ENCODE peak calls at places on chromosome 15, in ten cellular contexts. G, D, K, M, O, P, X, J, W and A are unnamed samples. For H3K27me3, the result is how much of the 10 kb centered on the place peaks cover.

GRCh38 chr15:62900071-62900812 is 142.3 kb upstream of the TPM1 start:
- DNase-seq in D (no peak), M (no peak), P (no peak), O (no peak), J (no peak), K (no peak), G (no peak), X (no peak), W (no peak), A (no peak)

GRCh38 chr15:56989411-56989924 is 71.0 kb downstream of the TCF12 start:
- DNase-seq in J (no peak), O (peak), M (no peak), P (no peak), G (no peak), D (no peak), X (no peak), W (no peak), K (no peak), A (no peak)

GRCh38 chr15:69003971-69004370 is 10.5 kb upstream of the NOX5 start:
- DNase-seq in D (no peak), M (no peak), G (no peak), P (no peak), K (no peak), O (no peak), X (no peak), W (no peak), J (no peak), A (no peak)

GRCh38 chr15:58931985-58932384 is 1.5 kb downstream of the SLTM start:
- DNase-seq in K (no peak), X (no peak), W (peak), O (peak), M (no peak), D (no peak), J (peak), G (peak), P (peak), A (no peak)

GRCh38 chr15:101590785-101591184 is 61.4 kb downstream of the TM2D3 start:
- DNase-seq in X (no peak), O (no peak), W (no peak), G (no peak), K (no peak), M (no peak), J (no peak), D (no peak), P (no peak), A (no peak)

GRCh38 chr15:51460796-51461195 is 119.3 kb downstream of the GLDN start:
- DNase-seq in M (no peak), D (no peak), G (no peak), O (no peak), J (no peak), K (no peak), X (no peak), W (no peak), P (no peak), A (no peak)

GRCh38 chr15:33242669-33243191 is 48.2 kb upstream of the FMN1 start:
- DNase-seq in D (no peak), J (no peak), X (no peak), M (no peak), P (no peak), K (no peak), W (no peak), O (no peak), G (no peak), A (no peak)

GRCh38 chr15:95174880-95175279 is 943.5 kb downstream of the MCTP2 start:
- DNase-seq in W (no peak), D (no peak), K (no peak), G (no peak), O (no peak), M (no peak), J (peak), X (no peak), P (no peak), A (no peak)

GRCh38 chr15:62119224-62119925 is 45.7 kb downstream of the C2CD4B start:
- DNase-seq in K (no peak), W (no peak), D (no peak), P (no peak), J (peak), X (no peak), M (no peak), G (peak), O (peak), A (no peak)

GRCh38 chr15:56205061-56205876 is 38.4 kb downstream of the RFX7 start:
- DNase-seq in D (no peak), O (peak), X (no peak), P (no peak), G (no peak), J (no peak), W (no peak), K (no peak), M (no peak), A (no peak)

GRCh38 chr15:80202641-80203360 is 49.2 kb downstream of the CTXND1 start:
- DNase-seq in O (no peak), G (no peak), W (no peak), J (no peak), X (no peak), D (no peak), M (no peak), P (no peak), K (peak), A (no peak)

GRCh38 chr15:70498096-70498626 is 265.2 kb downstream of the UACA start:
- DNase-seq in K (no peak), M (no peak), W (no peak), P (no peak), D (no peak), X (no peak), O (no peak), J (no peak), G (no peak), A (no peak)

GRCh38 chr15:60418095-60418494 is 20.3 kb upstream of the ANXA2 start:
- DNase-seq in P (no peak), M (no peak), G (no peak), W (no peak), O (no peak), X (no peak), J (no peak), D (no peak), K (no peak), A (no peak)

GRCh38 chr15:69074011-69074842 is 59.7 kb downstream of the NOX5 start:
- DNase-seq in M (no peak), O (peak), J (peak), X (peak), P (peak), K (no peak), W (peak), D (peak), G (peak), A (peak)

GRCh38 chr15:101068523-101068960 is 149.4 kb downstream of the LRRK1 start:
- DNase-seq in J (no peak), O (peak), W (no peak), D (peak), P (no peak), X (peak), M (no peak), K (no peak), G (no peak), A (no peak)

GRCh38 chr15:29668120-29668602 is 154.1 kb downstream of the TJP1 start:
- DNase-seq in P (peak), K (no peak), J (peak), G (peak), O (peak), M (no peak), W (peak), X (no peak), D (peak), A (peak)

GRCh38 chr15:61831505-61831921 is 228.7 kb downstream of the VPS13C start:
- DNase-seq in D (no peak), W (no peak), M (no peak), K (no peak), J (no peak), P (no peak), O (no peak), X (no peak), G (no peak), A (no peak)

GRCh38 chr15:66654718-66655375 is 47.2 kb upstream of the SMAD6 start:
- DNase-seq in G (no peak), W (peak), M (no peak), X (peak), J (no peak), K (no peak), O (no peak), D (no peak), P (no peak), A (no peak)

GRCh38 chr15:72421484-72421883 is 23.4 kb downstream of the TMEM202 start:
- DNase-seq in D (no peak), X (no peak), O (peak), G (no peak), M (no peak), J (no peak), W (no peak), K (no peak), P (no peak), A (no peak)

GRCh38 chr15:41908681-41909461 is 15.0 kb upstream of the SPTBN5 start:
- DNase-seq in K (no peak), J (no peak), X (no peak), D (no peak), O (no peak), P (no peak), W (peak), G (no peak), M (no peak), A (no peak)

GRCh38 chr15:29825205-29825604 is 2.9 kb upstream of the TJP1 start:
- DNase-seq in G (no peak), K (no peak), M (no peak), J (no peak), P (no peak), X (no peak), W (no peak), O (no peak), D (no peak), A (no peak)

GRCh38 chr15:49265911-49266310 is 95.9 kb downstream of the GALK2 start:
- DNase-seq in K (no peak), O (no peak), P (no peak), D (no peak), W (no peak), G (no peak), J (no peak), M (no peak), X (no peak), A (no peak)

GRCh38 chr15:50229336-50229735 is 36.2 kb downstream of the HDC start:
- DNase-seq in K (no peak), M (no peak), D (no peak), P (no peak), G (no peak), O (no peak), X (no peak), J (no peak), W (no peak), A (no peak)

GRCh38 chr15:92896543-92896942 is 3.6 kb upstream of the CHD2 start:
- DNase-seq in M (no peak), D (no peak), O (no peak), G (no peak), X (no peak), W (no peak), P (no peak), K (no peak), J (no peak), A (no peak)

GRCh38 chr15:37096878-37097568 is 3.3 kb downstream of the MEIS2 start:
- DNase-seq in G (no peak), W (no peak), K (no peak), X (peak), D (no peak), O (peak), J (no peak), P (no peak), M (no peak), A (no peak)

GRCh38 chr15:33311312-33311971 is 675 bp downstream of the RYR3 start:
- DNase-seq in X (no peak), W (no peak), O (no peak), D (no peak), G (no peak), K (no peak), P (no peak), M (no peak), J (no peak), A (peak)

GRCh38 chr15:49855917-49856637 is 235.2 kb downstream of the DTWD1 start:
- DNase-seq in G (no peak), W (no peak), X (no peak), P (no peak), J (peak), M (no peak), K (no peak), D (no peak), O (peak), A (peak)

GRCh38 chr15:42364529-42364928 is 5.2 kb downstream of the CAPN3 start:
- DNase-seq in G (peak), J (peak), O (no peak), M (no peak), X (peak), D (no peak), W (no peak), P (peak), K (no peak), A (no peak)

GRCh38 chr15:61880079-61880478 is 180.2 kb downstream of the VPS13C start:
- DNase-seq in X (no peak), W (no peak), J (no peak), P (no peak), G (no peak), K (no peak), M (no peak), O (no peak), D (no peak), A (no peak)

GRCh38 chr15:73051402-73051810 is 857 bp upstream of the NEO1 start:
- DNase-seq in P (peak), X (peak), W (peak), K (peak), M (no peak), O (no peak), D (peak), G (peak), J (peak), A (no peak)

GRCh38 chr15:35330921-35331320 is 215.0 kb downstream of the DPH6 start:
- DNase-seq in K (no peak), J (no peak), D (no peak), P (no peak), W (no peak), O (no peak), G (no peak), M (no peak), X (no peak), A (no peak)

GRCh38 chr15:42037650-42038049 is 16.8 kb upstream of the PLA2G4E start:
- DNase-seq in K (peak), J (no peak), O (no peak), M (no peak), W (peak), P (no peak), G (peak), X (no peak), D (no peak), A (no peak)

GRCh38 chr15:63856711-63857458 is 23.1 kb upstream of the HERC1 start:
- DNase-seq in K (no peak), P (no peak), D (no peak), J (no peak), W (no peak), G (no peak), M (no peak), X (no peak), O (peak), A (no peak)

DNA sequence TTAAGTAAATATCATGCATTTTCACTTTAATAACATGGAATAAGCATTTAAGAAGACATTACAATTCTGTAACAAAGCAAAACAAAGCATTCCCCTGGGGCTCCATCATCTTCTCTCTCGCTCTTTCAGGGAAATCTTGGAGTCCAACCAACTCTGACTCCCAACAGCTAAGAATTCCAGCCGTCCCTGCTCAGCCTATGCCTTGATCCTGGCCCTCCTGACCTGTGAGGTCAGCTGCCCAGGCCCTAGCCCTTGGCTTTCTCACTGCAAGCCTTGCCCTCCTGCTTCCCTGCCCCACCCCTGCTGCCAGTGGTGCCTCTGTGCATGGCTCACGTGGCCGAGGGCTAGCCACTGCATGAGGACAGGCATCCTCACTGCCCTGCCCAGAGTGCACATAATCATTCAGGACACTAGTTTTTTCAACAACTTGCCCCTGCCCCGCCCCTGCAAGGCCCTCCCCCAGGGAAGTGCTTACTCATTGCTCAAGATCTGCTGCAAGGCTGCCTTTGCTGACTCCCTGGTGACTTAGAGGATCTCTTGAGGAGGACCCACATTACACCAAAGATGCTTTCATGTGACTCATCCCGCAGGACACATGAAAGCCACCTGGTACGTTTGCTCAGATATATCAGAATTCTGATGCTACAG is 37.6 kb downstream of the MTMR10 start:
- DNase-seq in K (no peak), P (no peak), X (no peak), D (no peak), O (peak), W (no peak), M (no peak), G (no peak), J (no peak), A (no peak)
- TF ChIP-seq POLR2A in K (no peak), P (no peak), X (no peak), D (no peak), O (no peak), W (no peak), M (no peak), G (no peak), J (no peak), A (no peak)

GRCh38 chr15:89442671-89443307 is 53.6 kb downstream of the RHCG start:
- DNase-seq in G (peak), O (peak), J (no peak), K (no peak), P (peak), D (no peak), M (no peak), W (peak), X (no peak), A (no peak)

GRCh38 chr15:89446260-89446891 is 50.0 kb downstream of the RHCG start:
- DNase-seq in M (no peak), K (no peak), P (no peak), J (no peak), D (no peak), W (no peak), X (no peak), G (no peak), O (no peak), A (no peak)

GRCh38 chr15:89445553-89445952 is 50.8 kb downstream of the RHCG start:
- DNase-seq in K (no peak), P (no peak), X (no peak), M (no peak), J (no peak), G (peak), O (no peak), D (no peak), W (no peak), A (no peak)

GRCh38 chr15:89444241-89444797 is 52.1 kb downstream of the RHCG start:
- DNase-seq in G (no peak), J (no peak), X (no peak), D (no peak), W (no peak), K (no peak), O (no peak), P (no peak), M (no peak), A (no peak)

GRCh38 chr15:89444855-89445254 is 51.5 kb downstream of the RHCG start:
- DNase-seq in D (no peak), O (no peak), M (no peak), J (no peak), P (no peak), X (no peak), G (no peak), W (no peak), K (no peak), A (no peak)
- H3K27me3 ChIP-seq in D (under half), O (half or more), M (under half), J (half or more), P (under half), X (under half), G (under half), W (under half), K (half or more), A (under half)

DNA sequence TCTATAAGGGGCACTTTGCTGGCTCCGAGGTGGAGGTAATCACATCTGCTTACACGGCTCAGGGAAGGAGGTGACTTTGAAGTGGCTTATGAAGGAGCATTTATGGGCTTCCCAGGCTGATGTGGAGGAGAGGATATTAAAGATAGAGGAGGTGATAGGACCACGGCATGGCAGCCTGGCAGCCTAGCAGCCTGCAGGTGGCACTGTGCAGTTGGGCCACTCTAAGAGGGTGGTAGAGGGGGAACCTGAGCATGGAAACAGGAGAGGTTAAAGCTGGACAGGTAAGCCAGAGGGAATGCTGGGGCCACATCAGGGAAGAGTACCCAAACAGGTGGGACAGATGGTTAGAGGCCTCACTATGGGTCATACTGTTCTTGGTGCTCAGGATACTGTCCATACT is 375.0 kb downstream of the WDR72 start:
- DNase-seq in X (no peak), W (peak), K (no peak), J (no peak), P (no peak), D (peak), O (no peak), G (peak), M (no peak), A (no peak)
- TF ChIP-seq CTCF in X (no peak), W (peak), K (no peak), J (no peak), P (no peak), D (peak), O (no peak), G (peak), M (no peak), A (no peak)

DNA sequence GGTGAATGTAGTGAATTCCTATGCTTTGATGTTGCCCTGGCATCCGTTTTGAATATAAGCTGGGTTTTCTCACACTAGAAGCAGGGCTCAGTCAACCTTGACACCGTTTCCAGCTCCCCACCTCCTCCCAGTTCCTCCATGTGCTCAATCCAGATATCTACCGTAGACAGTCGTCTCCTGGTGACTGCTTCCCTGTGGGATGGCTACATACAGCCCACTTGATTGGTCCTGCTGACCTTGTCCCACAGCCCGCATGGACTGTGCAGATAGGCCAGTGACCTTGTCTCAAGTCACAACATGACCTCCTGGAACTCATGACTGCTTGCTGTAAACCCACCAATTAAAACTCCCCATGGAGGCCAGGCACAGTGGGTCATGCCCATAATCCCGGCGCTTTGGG is 8.1 kb downstream of the SEMA7A start:
- DNase-seq in P (no peak), J (no peak), M (no peak), D (no peak), W (no peak), O (no peak), X (no peak), K (no peak), G (no peak), A (no peak)
- TF ChIP-seq POLR2A in P (no peak), J (no peak), M (no peak), D (no peak), W (no peak), O (no peak), X (no peak), K (no peak), G (no peak), A (no peak)